ENCODE peak calls at places on chromosomes 7 and 10, in four cellular contexts. One of them, this sample, is unnamed.

GRCh38 chr7:25389489-25390106 is 161.3 kb upstream of the NPVF start:
- DNase-seq in H1: no peak
- DNase-seq in GM12878: peak; percentile 2
- DNase-seq in K562: peak; percentile 31
- DNase-seq in this sample: peak; percentile 31

GRCh38 chr7:155769701-155770100 is 42.6 kb downstream of the SHH start:
- DNase-seq in H1: no peak
- DNase-seq in GM12878: no peak
- DNase-seq in K562: no peak
- DNase-seq in this sample: no peak

GRCh38 chr10:131445623-131446022 is 134.1 kb upstream of the TCERG1L start:
- DNase-seq in H1: peak; percentile 11
- DNase-seq in GM12878: no peak
- DNase-seq in K562: no peak
- DNase-seq in this sample: no peak

GRCh38 chr10:16520900-16521299 is 779 bp downstream of the C1QL3 start:
- DNase-seq in H1: peak; percentile 77
- DNase-seq in GM12878: no peak
- DNase-seq in K562: no peak
- DNase-seq in this sample: no peak

GRCh38 chr7:3899559-3899991 is 598.5 kb downstream of the SDK1 start:
- DNase-seq in H1: no peak
- DNase-seq in GM12878: no peak
- DNase-seq in K562: no peak
- DNase-seq in this sample: no peak

GRCh38 chr7:33558961-33559710 is 346.2 kb upstream of the BMPER start:
- DNase-seq in H1: no peak
- DNase-seq in GM12878: no peak
- DNase-seq in K562: no peak
- DNase-seq in this sample: no peak

GRCh38 chr7:49127359-49127848 is 203.1 kb downstream of the CDC14C start:
- DNase-seq in H1: no peak
- DNase-seq in GM12878: no peak
- DNase-seq in K562: no peak
- DNase-seq in this sample: no peak

GRCh38 chr7:26759108-26759507 is 105.3 kb downstream of the SKAP2 start:
- DNase-seq in H1: no peak
- DNase-seq in GM12878: no peak
- DNase-seq in K562: no peak
- DNase-seq in this sample: no peak

GRCh38 chr10:72260588-72261322 is 13.0 kb upstream of the DDIT4 start:
- DNase-seq in H1: peak; percentile 96
- DNase-seq in GM12878: peak; percentile 88
- DNase-seq in K562: peak; percentile 95
- DNase-seq in this sample: no peak

GRCh38 chr10:114337510-114338462 is 66.5 kb downstream of the AFAP1L2 start:
- DNase-seq in H1: peak; percentile 53
- DNase-seq in GM12878: peak; percentile 21
- DNase-seq in K562: no peak
- DNase-seq in this sample: no peak

GRCh38 chr10:98119891-98120290 is 14.6 kb upstream of the R3HCC1L start:
- DNase-seq in H1: no peak
- DNase-seq in GM12878: no peak
- DNase-seq in K562: no peak
- DNase-seq in this sample: no peak

GRCh38 chr7:90603346-90603745 is 7.2 kb downstream of the CDK14 start:
- DNase-seq in H1: no peak
- DNase-seq in GM12878: no peak
- DNase-seq in K562: no peak
- DNase-seq in this sample: no peak

GRCh38 chr7:23377134-23377533 is 78.0 kb downstream of the MALSU1 start:
- DNase-seq in H1: no peak
- DNase-seq in GM12878: no peak
- DNase-seq in K562: no peak
- DNase-seq in this sample: no peak

GRCh38 chr7:65438593-65438992 is 64.9 kb downstream of the ZNF92 start:
- DNase-seq in H1: no peak
- DNase-seq in GM12878: no peak
- DNase-seq in K562: peak; percentile 39
- DNase-seq in this sample: peak; percentile 32

DNA sequence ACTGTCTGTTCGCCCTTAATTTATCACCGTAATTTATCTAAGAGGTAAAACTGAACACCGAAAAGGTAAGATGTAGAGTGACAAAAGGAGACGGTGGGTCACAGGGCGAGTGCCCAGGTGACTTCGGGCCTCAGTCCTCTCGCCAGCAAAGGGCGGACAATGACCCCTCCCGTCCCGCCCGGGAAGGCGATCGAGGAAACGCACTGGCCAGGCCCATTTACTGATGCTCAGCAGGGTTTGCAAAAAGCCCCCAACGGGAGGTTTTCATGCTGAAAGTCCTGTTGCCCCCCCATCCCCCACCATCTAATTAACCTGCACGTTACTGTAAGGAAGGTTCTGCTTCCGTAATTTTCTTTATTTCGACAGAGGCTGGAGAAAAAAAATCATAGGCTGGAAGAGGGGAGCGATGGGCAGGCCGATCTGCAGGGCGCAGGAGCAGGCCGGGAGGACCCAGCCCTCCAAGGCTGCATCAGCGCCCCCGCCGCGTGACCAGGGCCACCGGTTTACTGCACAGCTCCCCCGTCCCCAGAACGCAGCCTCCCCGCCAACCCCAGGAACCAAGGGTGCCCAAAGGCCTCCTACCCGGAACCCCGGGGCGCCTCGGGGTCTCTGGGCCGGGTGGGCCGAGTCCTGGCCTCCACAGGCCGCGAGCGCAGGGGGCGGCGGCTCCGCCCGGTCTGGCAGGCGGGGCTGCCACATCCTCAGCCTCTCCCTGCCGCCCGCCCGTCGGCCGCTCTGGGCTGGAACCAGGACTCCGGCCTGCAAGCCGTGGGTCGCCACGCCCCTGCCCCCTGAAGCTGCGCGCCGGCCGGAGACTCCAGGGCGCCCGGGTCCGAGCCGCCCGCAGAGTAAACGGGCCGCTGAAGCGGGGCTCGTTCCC is 637 bp downstream of the OAT start:
- DNase-seq in H1: peak; percentile 77
- DNase-seq in GM12878: no peak
- DNase-seq in K562: peak; percentile 60
- DNase-seq in this sample: no peak
- TF ChIP-seq EGR1 in H1: no peak
- TF ChIP-seq EGR1 in GM12878: no peak
- TF ChIP-seq EGR1 in K562: peak; percentile 13
- TF ChIP-seq EGR1 in this sample: no peak

GRCh38 chr7:100626530-100627237 is 14.3 kb downstream of the MOSPD3 start:
- DNase-seq in H1: peak; percentile 79
- DNase-seq in GM12878: peak; percentile 32
- DNase-seq in K562: peak; percentile 92
- DNase-seq in this sample: peak; percentile 63

GRCh38 chr7:100627238-100627549 is 14.2 kb downstream of the TFR2 start:
- DNase-seq in H1: peak; percentile 58
- DNase-seq in GM12878: no peak
- DNase-seq in K562: no peak
- DNase-seq in this sample: no peak

GRCh38 chr7:100621554-100621953 is 9.2 kb downstream of the MOSPD3 start:
- DNase-seq in H1: no peak
- DNase-seq in GM12878: no peak
- DNase-seq in K562: no peak
- DNase-seq in this sample: no peak

GRCh38 chr7:100626055-100626454 is 13.7 kb downstream of the MOSPD3 start:
- DNase-seq in H1: no peak
- DNase-seq in GM12878: no peak
- DNase-seq in K562: no peak
- DNase-seq in this sample: no peak

DNA sequence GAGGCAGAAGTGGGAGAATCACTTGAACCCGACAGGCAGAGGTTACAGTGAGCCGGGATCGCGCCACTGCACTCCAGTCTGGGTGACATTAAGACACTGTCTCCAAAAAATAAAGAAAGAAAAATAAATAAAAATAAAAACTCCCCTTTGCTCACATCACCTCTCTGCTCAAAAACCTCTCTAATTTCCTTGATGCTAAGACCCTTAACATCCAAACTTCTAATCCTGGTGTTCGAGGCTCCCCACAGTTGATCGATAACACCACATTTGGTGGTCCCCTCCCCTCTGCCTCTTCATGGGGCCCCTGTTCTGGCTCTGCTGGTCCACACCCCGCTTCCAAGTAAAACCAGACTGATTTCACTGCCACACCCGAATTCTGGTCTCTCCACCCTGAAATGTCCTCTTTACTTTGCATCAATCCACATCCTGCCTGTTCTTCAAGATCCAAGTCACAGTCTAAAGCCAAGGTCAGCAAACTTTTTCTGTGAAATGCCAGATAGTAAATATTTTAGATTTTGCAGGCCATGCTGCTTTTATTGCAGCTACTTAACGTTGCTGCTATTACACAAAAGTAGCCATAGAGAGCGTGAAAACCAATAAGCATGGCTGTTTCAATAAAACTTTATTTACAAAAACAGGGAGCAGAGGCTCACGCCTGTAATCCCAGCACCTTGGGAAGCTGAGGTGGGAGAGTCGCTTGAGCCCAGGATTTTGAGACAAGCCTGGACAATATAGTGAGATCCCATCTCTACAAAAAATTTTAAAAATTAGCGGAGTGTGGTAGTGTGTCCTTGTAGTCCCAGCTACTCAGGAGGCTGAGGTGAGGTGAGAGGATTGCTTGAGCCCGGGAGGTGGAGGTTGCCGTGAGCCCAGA is 11.8 kb downstream of the MOSPD3 start:
- DNase-seq in H1: no peak
- DNase-seq in GM12878: no peak
- DNase-seq in K562: peak; percentile 69
- DNase-seq in this sample: no peak
- H3K4me1 ChIP-seq in H1: peaks cover 11% of the 10 kb centered on the region
- H3K4me1 ChIP-seq in GM12878: peaks cover 7% of the 10 kb centered on the region
- H3K4me1 ChIP-seq in K562: peaks cover 15% of the 10 kb centered on the region
- H3K4me1 ChIP-seq in this sample: no peaks in the 10 kb centered on the region

GRCh38 chr7:121572615-121573014 is 176.5 kb upstream of the FAM3C start:
- DNase-seq in H1: no peak
- DNase-seq in GM12878: no peak
- DNase-seq in K562: no peak
- DNase-seq in this sample: no peak

GRCh38 chr7:121575194-121575766 is 179.2 kb upstream of the FAM3C start:
- DNase-seq in H1: no peak
- DNase-seq in GM12878: no peak
- DNase-seq in K562: no peak
- DNase-seq in this sample: no peak

GRCh38 chr7:121576148-121576921 is 180.2 kb upstream of the FAM3C start:
- DNase-seq in H1: no peak
- DNase-seq in GM12878: no peak
- DNase-seq in K562: no peak
- DNase-seq in this sample: no peak

GRCh38 chr7:121570365-121570764 is 174.3 kb upstream of the FAM3C start:
- DNase-seq in H1: no peak
- DNase-seq in GM12878: no peak
- DNase-seq in K562: no peak
- DNase-seq in this sample: no peak
- H3K27ac ChIP-seq in H1: no peak overlapping the region
- H3K27ac ChIP-seq in GM12878: no peak overlapping the region
- H3K27ac ChIP-seq in K562: no peak overlapping the region
- H3K27ac ChIP-seq in this sample: no peak overlapping the region

GRCh38 chr7:77680266-77680665 is 16.0 kb upstream of the RSBN1L start:
- DNase-seq in H1: no peak
- DNase-seq in GM12878: no peak
- DNase-seq in K562: no peak
- DNase-seq in this sample: no peak

GRCh38 chr7:77687100-77687746 is 9.0 kb upstream of the RSBN1L start:
- DNase-seq in H1: no peak
- DNase-seq in GM12878: no peak
- DNase-seq in K562: no peak
- DNase-seq in this sample: no peak

GRCh38 chr7:77684030-77684429 is 12.2 kb upstream of the RSBN1L start:
- DNase-seq in H1: peak; percentile 35
- DNase-seq in GM12878: no peak
- DNase-seq in K562: no peak
- DNase-seq in this sample: no peak

GRCh38 chr7:77687747-77688144 is 8.5 kb upstream of the RSBN1L start:
- DNase-seq in H1: no peak
- DNase-seq in GM12878: no peak
- DNase-seq in K562: no peak
- DNase-seq in this sample: no peak

DNA sequence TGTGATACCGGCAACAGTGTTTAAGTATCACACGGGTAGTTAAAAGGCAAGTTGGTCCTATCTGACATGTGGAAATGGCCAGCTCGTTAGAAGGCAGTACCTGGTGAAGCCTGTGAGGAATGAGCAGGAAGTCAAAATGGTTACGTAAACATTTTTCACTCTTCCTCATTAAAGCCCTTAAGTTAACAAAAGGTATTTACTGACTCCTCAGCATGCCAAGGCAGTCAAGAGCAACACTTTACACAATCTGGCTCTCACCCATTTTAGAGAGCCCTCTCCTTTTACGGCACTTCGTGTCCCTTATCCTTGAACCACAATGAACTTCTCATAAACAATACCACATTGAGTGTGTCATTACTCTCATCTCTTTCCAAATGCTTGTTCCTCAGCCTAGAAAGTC is 11.0 kb upstream of the RSBN1L start:
- DNase-seq in H1: no peak
- DNase-seq in GM12878: no peak
- DNase-seq in K562: no peak
- DNase-seq in this sample: no peak
- TF ChIP-seq EGR1 in H1: no peak
- TF ChIP-seq EGR1 in GM12878: no peak
- TF ChIP-seq EGR1 in K562: no peak
- TF ChIP-seq EGR1 in this sample: no peak

DNA sequence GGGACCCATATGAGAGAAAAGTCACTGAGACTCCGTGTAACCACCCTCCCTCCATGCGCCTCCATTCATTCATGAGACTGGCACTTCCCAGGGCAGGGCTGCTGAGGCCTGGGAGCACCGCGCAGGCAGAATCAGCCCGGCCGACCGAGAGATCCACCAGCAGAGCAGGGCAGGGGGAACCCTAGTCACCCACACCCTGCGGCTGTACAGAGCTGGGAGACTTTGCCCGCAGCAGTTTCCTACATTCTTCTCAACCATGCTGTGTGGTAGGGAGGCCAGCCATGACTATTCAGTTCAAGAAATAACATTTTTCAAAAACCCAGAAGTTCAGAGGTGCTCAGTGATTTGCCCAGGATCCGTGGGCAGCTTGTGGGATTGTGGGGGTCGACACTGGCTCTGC is 132.3 kb downstream of the PRKAG2 start:
- DNase-seq in H1: no peak
- DNase-seq in GM12878: no peak
- DNase-seq in K562: no peak
- DNase-seq in this sample: no peak
- H3K4me1 ChIP-seq in H1: peaks cover 16% of the 10 kb centered on the region
- H3K4me1 ChIP-seq in GM12878: no peaks in the 10 kb centered on the region
- H3K4me1 ChIP-seq in K562: no peaks in the 10 kb centered on the region
- H3K4me1 ChIP-seq in this sample: peaks cover 12% of the 10 kb centered on the region

This sample was measured in HCT116.